ENCODE peak calls at places on chromosomes 6 and 20, in nine cellular contexts. One of them, this sample, is unnamed.

GRCh38 chr6:89140347-89141159 is 5.3 kb upstream of the PM20D2 start:
- DNase-seq in mammary epithelial cell: peak
- DNase-seq in pancreas: no peak
- DNase-seq in cardiac fibroblast: no peak
- DNase-seq in fibroblast of lung: no peak
- DNase-seq in IMR-90: peak
- DNase-seq in PC-9: no peak
- DNase-seq in AG04450: no peak
- DNase-seq in BJ: no peak
- DNase-seq in this sample: peak

GRCh38 chr20:51012357-51012756 is 10.6 kb downstream of the KCNG1 start:
- DNase-seq in IMR-90: no peak
- DNase-seq in pancreas: no peak
- DNase-seq in PC-9: no peak
- DNase-seq in BJ: no peak
- DNase-seq in AG04450: no peak
- DNase-seq in cardiac fibroblast: no peak
- DNase-seq in fibroblast of lung: no peak
- DNase-seq in mammary epithelial cell: no peak
- DNase-seq in this sample: peak

GRCh38 chr20:62825994-62826645 is 9.3 kb downstream of the COL9A3 start:
- DNase-seq in AG04450: no peak
- DNase-seq in IMR-90: no peak
- DNase-seq in cardiac fibroblast: no peak
- DNase-seq in fibroblast of lung: no peak
- DNase-seq in mammary epithelial cell: no peak
- DNase-seq in BJ: no peak
- DNase-seq in pancreas: no peak
- DNase-seq in PC-9: no peak
- DNase-seq in this sample: no peak

GRCh38 chr6:20919677-20920385 is 385.6 kb downstream of the CDKAL1 start:
- DNase-seq in AG04450: no peak
- DNase-seq in mammary epithelial cell: peak
- DNase-seq in cardiac fibroblast: no peak
- DNase-seq in fibroblast of lung: peak
- DNase-seq in IMR-90: peak
- DNase-seq in pancreas: no peak
- DNase-seq in BJ: no peak
- DNase-seq in PC-9: no peak
- DNase-seq in this sample: peak

GRCh38 chr6:13711384-13711725 is 280 bp downstream of the RANBP9 start:
- DNase-seq in BJ: no peak
- DNase-seq in PC-9: no peak
- DNase-seq in pancreas: no peak
- DNase-seq in fibroblast of lung: no peak
- DNase-seq in cardiac fibroblast: no peak
- DNase-seq in AG04450: no peak
- DNase-seq in IMR-90: no peak
- DNase-seq in mammary epithelial cell: no peak
- DNase-seq in this sample: no peak

GRCh38 chr6:166662690-166663089 is 35.6 kb upstream of the RPS6KA2 start:
- DNase-seq in IMR-90: no peak
- DNase-seq in pancreas: no peak
- DNase-seq in fibroblast of lung: no peak
- DNase-seq in mammary epithelial cell: no peak
- DNase-seq in BJ: no peak
- DNase-seq in AG04450: no peak
- DNase-seq in PC-9: no peak
- DNase-seq in cardiac fibroblast: no peak
- DNase-seq in this sample: no peak

GRCh38 chr6:46011241-46012085 is 4.2 kb downstream of the CLIC5 start:
- DNase-seq in pancreas: no peak
- DNase-seq in cardiac fibroblast: no peak
- DNase-seq in mammary epithelial cell: no peak
- DNase-seq in BJ: no peak
- DNase-seq in PC-9: peak
- DNase-seq in AG04450: no peak
- DNase-seq in fibroblast of lung: no peak
- DNase-seq in IMR-90: no peak
- DNase-seq in this sample: no peak

GRCh38 chr6:110352603-110353303 is 5.4 kb downstream of the METTL24 start:
- DNase-seq in PC-9: no peak
- DNase-seq in cardiac fibroblast: peak
- DNase-seq in IMR-90: peak
- DNase-seq in AG04450: no peak
- DNase-seq in BJ: no peak
- DNase-seq in pancreas: no peak
- DNase-seq in fibroblast of lung: peak
- DNase-seq in mammary epithelial cell: no peak
- DNase-seq in this sample: peak

GRCh38 chr6:169453221-169453620 is 199.6 kb upstream of the THBS2 start:
- DNase-seq in mammary epithelial cell: no peak
- DNase-seq in pancreas: no peak
- DNase-seq in AG04450: no peak
- DNase-seq in cardiac fibroblast: no peak
- DNase-seq in fibroblast of lung: no peak
- DNase-seq in PC-9: no peak
- DNase-seq in BJ: peak
- DNase-seq in IMR-90: no peak
- DNase-seq in this sample: no peak

GRCh38 chr6:122322824-122323223 is 76.6 kb upstream of the HSF2 start:
- DNase-seq in BJ: no peak
- DNase-seq in PC-9: no peak
- DNase-seq in cardiac fibroblast: peak
- DNase-seq in AG04450: no peak
- DNase-seq in mammary epithelial cell: peak
- DNase-seq in fibroblast of lung: peak
- DNase-seq in pancreas: no peak
- DNase-seq in IMR-90: peak
- DNase-seq in this sample: peak

GRCh38 chr6:125989631-125990030 is 3.3 kb downstream of the TRMT11 start:
- DNase-seq in mammary epithelial cell: no peak
- DNase-seq in AG04450: no peak
- DNase-seq in pancreas: no peak
- DNase-seq in BJ: no peak
- DNase-seq in cardiac fibroblast: no peak
- DNase-seq in fibroblast of lung: no peak
- DNase-seq in IMR-90: peak
- DNase-seq in PC-9: no peak
- DNase-seq in this sample: peak

GRCh38 chr6:101403566-101403965 is 10.1 kb downstream of the GRIK2 start:
- DNase-seq in PC-9: no peak
- DNase-seq in cardiac fibroblast: no peak
- DNase-seq in pancreas: no peak
- DNase-seq in BJ: no peak
- DNase-seq in AG04450: no peak
- DNase-seq in fibroblast of lung: no peak
- DNase-seq in IMR-90: peak
- DNase-seq in mammary epithelial cell: no peak
- DNase-seq in this sample: no peak

GRCh38 chr6:101400341-101400740 is 6.8 kb downstream of the GRIK2 start:
- DNase-seq in AG04450: no peak
- DNase-seq in cardiac fibroblast: no peak
- DNase-seq in PC-9: no peak
- DNase-seq in pancreas: no peak
- DNase-seq in fibroblast of lung: no peak
- DNase-seq in mammary epithelial cell: no peak
- DNase-seq in IMR-90: no peak
- DNase-seq in BJ: no peak
- DNase-seq in this sample: no peak

GRCh38 chr6:101399627-101399955 is 6.1 kb downstream of the GRIK2 start:
- DNase-seq in pancreas: no peak
- DNase-seq in mammary epithelial cell: no peak
- DNase-seq in AG04450: no peak
- DNase-seq in BJ: no peak
- DNase-seq in fibroblast of lung: no peak
- DNase-seq in cardiac fibroblast: no peak
- DNase-seq in PC-9: no peak
- DNase-seq in IMR-90: no peak
- DNase-seq in this sample: no peak

GRCh38 chr6:101402618-101403002 is 9.1 kb downstream of the GRIK2 start:
- DNase-seq in AG04450: no peak
- DNase-seq in mammary epithelial cell: no peak
- DNase-seq in BJ: no peak
- DNase-seq in fibroblast of lung: no peak
- DNase-seq in cardiac fibroblast: peak
- DNase-seq in PC-9: no peak
- DNase-seq in pancreas: no peak
- DNase-seq in IMR-90: no peak
- DNase-seq in this sample: no peak

DNA sequence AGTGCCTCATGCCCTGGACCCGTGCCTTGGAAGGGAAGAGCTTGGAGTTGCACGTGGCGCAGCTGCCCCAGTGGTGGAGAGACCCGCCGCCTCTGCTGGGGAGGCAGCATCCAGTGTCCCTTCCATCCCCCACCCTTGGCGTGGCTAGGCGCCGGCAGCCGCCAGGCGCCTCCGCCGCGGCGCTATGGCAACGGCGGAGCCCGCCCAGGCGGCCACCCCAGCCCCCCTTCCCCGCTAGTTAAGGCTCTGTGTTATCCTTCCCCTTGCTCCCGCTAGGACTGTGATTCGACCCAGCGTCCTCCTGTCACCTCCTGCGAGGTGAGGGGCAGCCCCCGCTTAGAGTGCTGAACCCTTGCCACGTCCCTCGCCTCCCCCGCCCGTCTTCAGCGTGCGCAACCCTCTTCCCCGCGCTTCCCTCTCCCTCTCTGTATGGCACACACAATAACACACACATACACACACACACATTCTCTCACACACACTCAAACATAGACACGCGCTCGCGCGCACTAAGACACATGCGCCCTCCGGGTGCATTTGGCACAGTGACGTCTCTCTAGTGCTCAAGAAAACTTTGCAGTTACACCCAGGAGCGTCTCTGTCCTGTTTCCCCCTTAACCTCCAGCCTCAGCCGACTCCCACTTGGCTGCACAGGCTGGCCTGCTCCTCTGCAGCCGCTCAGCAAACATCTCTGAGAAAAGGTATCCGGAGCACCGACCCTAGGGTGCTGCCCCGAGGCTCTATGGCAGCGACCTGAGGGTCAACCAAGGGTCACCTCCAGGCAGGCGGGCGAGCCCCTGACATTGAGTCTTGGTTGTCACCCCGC is 8.5 kb downstream of the GRIK2 start:
- DNase-seq in fibroblast of lung: no peak
- DNase-seq in mammary epithelial cell: no peak
- DNase-seq in cardiac fibroblast: peak
- DNase-seq in pancreas: no peak
- DNase-seq in IMR-90: peak
- DNase-seq in AG04450: no peak
- DNase-seq in BJ: no peak
- DNase-seq in PC-9: no peak
- DNase-seq in this sample: no peak
- H3K4me3 ChIP-seq in fibroblast of lung: no peak
- H3K4me3 ChIP-seq in mammary epithelial cell: no peak
- H3K4me3 ChIP-seq in cardiac fibroblast: peak
- H3K4me3 ChIP-seq in pancreas: no peak
- H3K4me3 ChIP-seq in IMR-90: peak
- H3K4me3 ChIP-seq in AG04450: peak
- H3K4me3 ChIP-seq in BJ: peak
- H3K4me3 ChIP-seq in PC-9: no peak
- H3K4me3 ChIP-seq in this sample: peak

GRCh38 chr20:7031222-7031621 is 263.7 kb downstream of the BMP2 start:
- DNase-seq in PC-9: no peak
- DNase-seq in pancreas: no peak
- DNase-seq in AG04450: no peak
- DNase-seq in mammary epithelial cell: no peak
- DNase-seq in IMR-90: no peak
- DNase-seq in fibroblast of lung: no peak
- DNase-seq in BJ: no peak
- DNase-seq in cardiac fibroblast: peak
- DNase-seq in this sample: peak
- TF ChIP-seq CTCF in PC-9: no peak
- TF ChIP-seq CTCF in pancreas: no peak
- TF ChIP-seq CTCF in AG04450: no peak
- TF ChIP-seq CTCF in mammary epithelial cell: peak
- TF ChIP-seq CTCF in IMR-90: no peak
- TF ChIP-seq CTCF in fibroblast of lung: peak
- TF ChIP-seq CTCF in BJ: no peak
- TF ChIP-seq CTCF in cardiac fibroblast: peak
- TF ChIP-seq CTCF in this sample: peak

DNA sequence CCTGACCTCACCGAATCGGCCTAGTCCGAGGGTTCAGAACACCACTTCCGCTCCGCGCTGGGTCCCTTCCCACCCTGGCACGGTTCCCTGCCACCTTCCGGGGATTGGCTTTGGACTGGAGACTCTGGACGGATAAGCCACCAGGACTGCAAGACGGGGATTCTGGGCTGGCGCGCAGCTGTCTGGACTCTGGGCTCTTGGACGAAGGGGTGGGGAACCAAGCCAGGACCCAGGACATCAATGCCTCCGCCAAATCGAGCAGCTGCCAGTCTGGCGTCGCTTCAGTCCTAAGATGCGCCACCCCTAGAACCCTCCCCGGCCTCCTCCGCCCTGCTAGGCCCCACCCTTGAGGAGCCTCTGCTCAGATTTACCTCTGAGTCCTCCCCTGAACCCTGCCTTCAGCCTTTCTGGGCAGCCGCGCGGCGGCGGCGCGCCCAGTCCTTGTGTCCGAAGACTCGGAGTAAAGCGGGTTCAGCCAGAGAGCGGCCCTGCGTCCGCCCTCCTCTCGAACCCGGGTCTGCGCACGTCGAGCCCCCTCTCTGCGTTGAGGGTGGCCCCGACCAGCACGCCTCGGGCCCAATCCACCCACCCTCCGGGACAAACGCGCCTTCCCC is 1.2 kb downstream of the KCNK17 start:
- DNase-seq in pancreas: no peak
- DNase-seq in PC-9: no peak
- DNase-seq in IMR-90: no peak
- DNase-seq in mammary epithelial cell: no peak
- DNase-seq in fibroblast of lung: no peak
- DNase-seq in AG04450: no peak
- DNase-seq in BJ: no peak
- DNase-seq in cardiac fibroblast: no peak
- DNase-seq in this sample: no peak
- H3K4me3 ChIP-seq in pancreas: peak
- H3K4me3 ChIP-seq in PC-9: no peak
- H3K4me3 ChIP-seq in IMR-90: no peak
- H3K4me3 ChIP-seq in mammary epithelial cell: no peak
- H3K4me3 ChIP-seq in fibroblast of lung: no peak
- H3K4me3 ChIP-seq in AG04450: no peak
- H3K4me3 ChIP-seq in BJ: no peak
- H3K4me3 ChIP-seq in cardiac fibroblast: no peak
- H3K4me3 ChIP-seq in this sample: no peak

DNA sequence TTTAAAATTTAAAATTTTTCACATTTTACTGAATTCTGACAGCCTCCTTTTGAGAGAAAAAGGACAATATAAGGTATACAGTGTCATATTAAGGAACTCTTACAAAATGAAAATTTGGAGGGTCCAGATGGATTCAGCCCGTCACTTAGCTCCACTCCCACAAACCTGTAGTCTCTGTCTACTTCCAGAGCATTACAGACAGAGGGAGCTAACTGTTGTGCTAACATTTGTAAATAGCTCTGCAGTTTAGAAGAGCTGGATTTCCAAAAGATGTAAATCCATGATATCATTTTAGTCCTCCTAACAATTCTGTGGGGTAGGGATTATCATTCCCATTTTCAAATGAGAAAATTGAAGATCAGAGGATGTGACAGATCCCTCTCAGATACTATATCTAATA is 16.1 kb upstream of the SERINC3 start:
- DNase-seq in PC-9: no peak
- DNase-seq in fibroblast of lung: peak
- DNase-seq in pancreas: no peak
- DNase-seq in cardiac fibroblast: peak
- DNase-seq in IMR-90: peak
- DNase-seq in BJ: no peak
- DNase-seq in mammary epithelial cell: no peak
- DNase-seq in AG04450: no peak
- DNase-seq in this sample: peak
- TF ChIP-seq CTCF in PC-9: no peak
- TF ChIP-seq CTCF in fibroblast of lung: peak
- TF ChIP-seq CTCF in pancreas: no peak
- TF ChIP-seq CTCF in cardiac fibroblast: peak
- TF ChIP-seq CTCF in IMR-90: peak
- TF ChIP-seq CTCF in BJ: peak
- TF ChIP-seq CTCF in mammary epithelial cell: peak
- TF ChIP-seq CTCF in AG04450: peak
- TF ChIP-seq CTCF in this sample: peak